ENCODE peak calls at places on chromosomes 5 and 9, in nine cellular contexts. One of them, this sample, is unnamed.

GRCh38 chr5:176737746-176738699 is 72.3 kb upstream of the UNC5A start:
- DNase-seq in stromal cell of bone marrow: no peak
- DNase-seq in activated CD4-positive, alpha-beta T cell treated with anti-CD3 and anti-CD28 coated beads, Interleukin-2, amount 50 U/mL, for 48 hours: no peak
- DNase-seq in NCI-H345: no peak
- DNase-seq in HS-27A: no peak
- DNase-seq in left cardiac atrium: no peak
- DNase-seq in activated gamma-delta T cell: no peak
- DNase-seq in T follicular helper cell: no peak
- DNase-seq in T-helper 2 cell: no peak
- DNase-seq in this sample: no peak

GRCh38 chr5:154002511-154003020 is 36.1 kb downstream of the FAM114A2 start:
- DNase-seq in left cardiac atrium: no peak
- DNase-seq in stromal cell of bone marrow: no peak
- DNase-seq in activated CD4-positive, alpha-beta T cell treated with anti-CD3 and anti-CD28 coated beads, Interleukin-2, amount 50 U/mL, for 48 hours: no peak
- DNase-seq in NCI-H345: no peak
- DNase-seq in activated gamma-delta T cell: no peak
- DNase-seq in T follicular helper cell: no peak
- DNase-seq in HS-27A: no peak
- DNase-seq in T-helper 2 cell: no peak
- DNase-seq in this sample: no peak

GRCh38 chr9:6552033-6552737 is 93.3 kb downstream of the GLDC start:
- DNase-seq in activated CD4-positive, alpha-beta T cell treated with anti-CD3 and anti-CD28 coated beads, Interleukin-2, amount 50 U/mL, for 48 hours: no peak
- DNase-seq in activated gamma-delta T cell: no peak
- DNase-seq in T follicular helper cell: no peak
- DNase-seq in NCI-H345: peak
- DNase-seq in HS-27A: no peak
- DNase-seq in T-helper 2 cell: no peak
- DNase-seq in left cardiac atrium: no peak
- DNase-seq in stromal cell of bone marrow: no peak
- DNase-seq in this sample: no peak

GRCh38 chr5:139660105-139660915 is 12.2 kb downstream of the CXXC5 start:
- DNase-seq in left cardiac atrium: peak
- DNase-seq in HS-27A: no peak
- DNase-seq in T follicular helper cell: no peak
- DNase-seq in NCI-H345: no peak
- DNase-seq in T-helper 2 cell: no peak
- DNase-seq in activated gamma-delta T cell: no peak
- DNase-seq in stromal cell of bone marrow: no peak
- DNase-seq in activated CD4-positive, alpha-beta T cell treated with anti-CD3 and anti-CD28 coated beads, Interleukin-2, amount 50 U/mL, for 48 hours: no peak
- DNase-seq in this sample: peak

GRCh38 chr9:35871514-35871913 is 1.3 kb upstream of the OR13J1 start:
- DNase-seq in left cardiac atrium: no peak
- DNase-seq in T-helper 2 cell: no peak
- DNase-seq in stromal cell of bone marrow: no peak
- DNase-seq in HS-27A: no peak
- DNase-seq in NCI-H345: no peak
- DNase-seq in activated CD4-positive, alpha-beta T cell treated with anti-CD3 and anti-CD28 coated beads, Interleukin-2, amount 50 U/mL, for 48 hours: no peak
- DNase-seq in T follicular helper cell: no peak
- DNase-seq in activated gamma-delta T cell: no peak
- DNase-seq in this sample: no peak

GRCh38 chr5:141605523-141606277 is 13.1 kb downstream of the DIAPH1 start:
- DNase-seq in activated CD4-positive, alpha-beta T cell treated with anti-CD3 and anti-CD28 coated beads, Interleukin-2, amount 50 U/mL, for 48 hours: peak
- DNase-seq in HS-27A: no peak
- DNase-seq in T follicular helper cell: peak
- DNase-seq in stromal cell of bone marrow: peak
- DNase-seq in NCI-H345: no peak
- DNase-seq in left cardiac atrium: peak
- DNase-seq in T-helper 2 cell: peak
- DNase-seq in activated gamma-delta T cell: no peak
- DNase-seq in this sample: no peak

GRCh38 chr9:106228861-106229260 is 534.5 kb downstream of the TMEM38B start:
- DNase-seq in T-helper 2 cell: no peak
- DNase-seq in left cardiac atrium: peak
- DNase-seq in activated gamma-delta T cell: no peak
- DNase-seq in activated CD4-positive, alpha-beta T cell treated with anti-CD3 and anti-CD28 coated beads, Interleukin-2, amount 50 U/mL, for 48 hours: no peak
- DNase-seq in NCI-H345: no peak
- DNase-seq in T follicular helper cell: no peak
- DNase-seq in HS-27A: no peak
- DNase-seq in stromal cell of bone marrow: no peak
- DNase-seq in this sample: peak

GRCh38 chr5:54671111-54671531 is 153.6 kb downstream of the SNX18 start:
- DNase-seq in T follicular helper cell: no peak
- DNase-seq in activated CD4-positive, alpha-beta T cell treated with anti-CD3 and anti-CD28 coated beads, Interleukin-2, amount 50 U/mL, for 48 hours: no peak
- DNase-seq in left cardiac atrium: no peak
- DNase-seq in activated gamma-delta T cell: no peak
- DNase-seq in T-helper 2 cell: no peak
- DNase-seq in stromal cell of bone marrow: peak
- DNase-seq in HS-27A: no peak
- DNase-seq in NCI-H345: no peak
- DNase-seq in this sample: no peak

GRCh38 chr5:54643679-54644078 is 126.1 kb downstream of the SNX18 start:
- DNase-seq in T-helper 2 cell: no peak
- DNase-seq in T follicular helper cell: no peak
- DNase-seq in activated CD4-positive, alpha-beta T cell treated with anti-CD3 and anti-CD28 coated beads, Interleukin-2, amount 50 U/mL, for 48 hours: no peak
- DNase-seq in activated gamma-delta T cell: no peak
- DNase-seq in left cardiac atrium: no peak
- DNase-seq in HS-27A: peak
- DNase-seq in NCI-H345: no peak
- DNase-seq in stromal cell of bone marrow: peak
- DNase-seq in this sample: no peak

GRCh38 chr5:108810717-108811116 is 63.0 kb downstream of the FER start:
- DNase-seq in NCI-H345: no peak
- DNase-seq in activated gamma-delta T cell: no peak
- DNase-seq in HS-27A: no peak
- DNase-seq in left cardiac atrium: no peak
- DNase-seq in T follicular helper cell: no peak
- DNase-seq in stromal cell of bone marrow: no peak
- DNase-seq in T-helper 2 cell: no peak
- DNase-seq in activated CD4-positive, alpha-beta T cell treated with anti-CD3 and anti-CD28 coated beads, Interleukin-2, amount 50 U/mL, for 48 hours: no peak
- DNase-seq in this sample: no peak

GRCh38 chr9:124238546-124239140 is 19.1 kb upstream of the NEK6 start:
- DNase-seq in T follicular helper cell: no peak
- DNase-seq in stromal cell of bone marrow: no peak
- DNase-seq in T-helper 2 cell: peak
- DNase-seq in activated gamma-delta T cell: no peak
- DNase-seq in activated CD4-positive, alpha-beta T cell treated with anti-CD3 and anti-CD28 coated beads, Interleukin-2, amount 50 U/mL, for 48 hours: no peak
- DNase-seq in HS-27A: no peak
- DNase-seq in NCI-H345: no peak
- DNase-seq in left cardiac atrium: no peak
- DNase-seq in this sample: no peak

GRCh38 chr5:8864053-8864452 is 681.8 kb downstream of the SEMA5A start:
- DNase-seq in left cardiac atrium: no peak
- DNase-seq in stromal cell of bone marrow: no peak
- DNase-seq in T follicular helper cell: no peak
- DNase-seq in activated gamma-delta T cell: no peak
- DNase-seq in T-helper 2 cell: no peak
- DNase-seq in activated CD4-positive, alpha-beta T cell treated with anti-CD3 and anti-CD28 coated beads, Interleukin-2, amount 50 U/mL, for 48 hours: no peak
- DNase-seq in HS-27A: peak
- DNase-seq in NCI-H345: no peak
- DNase-seq in this sample: no peak

GRCh38 chr9:113307401-113307975 is 4.3 kb upstream of the RNF183 start:
- DNase-seq in HS-27A: no peak
- DNase-seq in activated gamma-delta T cell: no peak
- DNase-seq in stromal cell of bone marrow: no peak
- DNase-seq in T follicular helper cell: no peak
- DNase-seq in T-helper 2 cell: no peak
- DNase-seq in NCI-H345: no peak
- DNase-seq in left cardiac atrium: no peak
- DNase-seq in activated CD4-positive, alpha-beta T cell treated with anti-CD3 and anti-CD28 coated beads, Interleukin-2, amount 50 U/mL, for 48 hours: no peak
- DNase-seq in this sample: no peak

GRCh38 chr5:77449981-77450380 is 42.1 kb downstream of the WDR41 start:
- DNase-seq in activated CD4-positive, alpha-beta T cell treated with anti-CD3 and anti-CD28 coated beads, Interleukin-2, amount 50 U/mL, for 48 hours: no peak
- DNase-seq in NCI-H345: no peak
- DNase-seq in HS-27A: no peak
- DNase-seq in activated gamma-delta T cell: no peak
- DNase-seq in T-helper 2 cell: no peak
- DNase-seq in stromal cell of bone marrow: no peak
- DNase-seq in left cardiac atrium: no peak
- DNase-seq in T follicular helper cell: no peak
- DNase-seq in this sample: no peak

GRCh38 chr5:152686931-152687330 is 281.9 kb upstream of the NMUR2 start:
- DNase-seq in T follicular helper cell: no peak
- DNase-seq in T-helper 2 cell: no peak
- DNase-seq in NCI-H345: no peak
- DNase-seq in HS-27A: no peak
- DNase-seq in stromal cell of bone marrow: no peak
- DNase-seq in activated CD4-positive, alpha-beta T cell treated with anti-CD3 and anti-CD28 coated beads, Interleukin-2, amount 50 U/mL, for 48 hours: no peak
- DNase-seq in activated gamma-delta T cell: no peak
- DNase-seq in left cardiac atrium: no peak
- DNase-seq in this sample: no peak

This sample was measured in left ventricle myocardium superior.